ENCODE peak calls at places on chromosomes 3 and 15, in eight cellular contexts. W is stimulated activated naive CD8-positive, alpha-beta T cell treated with anti-CD3 and anti-CD28 coated beads, Interleukin-15, Interleukin-2, amounts not matched to agents 100 U/mL and 50 U/mL, for 24 hours; B is NCI-H1092 treated with DMSO at 0.1 percent for 48 hours; K is Calu3; I is EH; A is body of pancreas; D is T-helper 2 cell; J is left ventricle myocardium inferior. N is an unnamed sample.

GRCh38 chr3:2967851-2968250 is 142.3 kb downstream of the IL5RA start:
- DNase-seq in W (no peak), B (no peak), K (no peak), I (no peak), A (no peak), D (no peak), J (no peak), N (no peak)

GRCh38 chr15:51097553-51098330 is 3.0 kb upstream of the TNFAIP8L3 start:
- DNase-seq in W (no peak), B (no peak), K (no peak), I (peak), A (no peak), D (no peak), J (no peak), N (no peak)

GRCh38 chr3:196138927-196139680 is 57.2 kb upstream of the TFRC start:
- DNase-seq in W (no peak), B (no peak), K (no peak), I (peak), A (no peak), D (no peak), J (no peak), N (no peak)

GRCh38 chr3:179957264-179957845 is 79.4 kb downstream of the PEX5L start:
- DNase-seq in W (no peak), B (peak), K (no peak), I (no peak), A (no peak), D (no peak), J (no peak), N (peak)

GRCh38 chr3:84759361-84759760 is 199.4 kb upstream of the CADM2 start:
- DNase-seq in W (no peak), B (no peak), K (no peak), I (no peak), A (peak), D (no peak), J (no peak), N (no peak)

GRCh38 chr3:123286308-123287023 is 84.7 kb downstream of the SEC22A start:
- DNase-seq in W (peak), B (peak), K (peak), I (peak), A (peak), D (no peak), J (no peak), N (peak)

GRCh38 chr15:88636654-88637053 is 2.2 kb upstream of the ISG20 start:
- DNase-seq in W (no peak), B (no peak), K (no peak), I (peak), A (no peak), D (no peak), J (no peak), N (no peak)

GRCh38 chr3:133374706-133375105 is 25.1 kb upstream of the BFSP2 start:
- DNase-seq in W (no peak), B (no peak), K (no peak), I (no peak), A (no peak), D (no peak), J (no peak), N (no peak)

GRCh38 chr3:52056521-52056967 is at the start of gene DUSP7:
- DNase-seq in W (peak), B (peak), K (peak), I (peak), A (peak), D (peak), J (peak), N (peak)

GRCh38 chr3:49790626-49791411 is 4.5 kb upstream of the IP6K1 start:
- DNase-seq in W (no peak), B (no peak), K (no peak), I (peak), A (no peak), D (no peak), J (no peak), N (no peak)

GRCh38 chr3:152195206-152195605 is 73.5 kb upstream of the MBNL1 start:
- DNase-seq in W (no peak), B (no peak), K (no peak), I (no peak), A (no peak), D (no peak), J (no peak), N (no peak)

GRCh38 chr3:123733341-123733740 is 148.5 kb upstream of the HACD2 start:
- DNase-seq in W (no peak), B (no peak), K (no peak), I (no peak), A (no peak), D (no peak), J (no peak), N (no peak)

GRCh38 chr3:117463276-117463675 is 753.7 kb downstream of the TUSC7 start:
- DNase-seq in W (no peak), B (no peak), K (no peak), I (no peak), A (no peak), D (no peak), J (no peak), N (no peak)

GRCh38 chr15:22904736-22905135 is 66.3 kb downstream of the NIPA2 start:
- DNase-seq in W (no peak), B (peak), K (no peak), I (no peak), A (peak), D (no peak), J (no peak), N (peak)

N was measured in NCI-H524.